ENCODE peak calls at places on chromosomes 12 and 14, in six cellular contexts. One of them, this sample, is unnamed.

GRCh38 chr12:15811192-15812127 is 22.3 kb upstream of the EPS8 start:
- DNase-seq in cardiac muscle cell: no peak
- DNase-seq in ovary: no peak
- DNase-seq in heart left ventricle: no peak
- DNase-seq in stomach: no peak
- DNase-seq in GM23338: no peak
- DNase-seq in this sample: no peak

GRCh38 chr14:87992349-87992719 is 648 bp downstream of the GALC start:
- DNase-seq in cardiac muscle cell: peak
- DNase-seq in ovary: no peak
- DNase-seq in heart left ventricle: no peak
- DNase-seq in stomach: no peak
- DNase-seq in GM23338: peak
- DNase-seq in this sample: no peak

GRCh38 chr12:61654698-61655097 is 605.5 kb upstream of the USP15 start:
- DNase-seq in cardiac muscle cell: no peak
- DNase-seq in ovary: no peak
- DNase-seq in heart left ventricle: no peak
- DNase-seq in stomach: no peak
- DNase-seq in GM23338: no peak
- DNase-seq in this sample: no peak

GRCh38 chr12:1666685-1667162 is 24.1 kb upstream of the ADIPOR2 start:
- DNase-seq in cardiac muscle cell: no peak
- DNase-seq in ovary: no peak
- DNase-seq in heart left ventricle: no peak
- DNase-seq in stomach: no peak
- DNase-seq in GM23338: no peak
- DNase-seq in this sample: no peak

GRCh38 chr12:131829795-131830334 is 1.7 kb downstream of the MMP17 start:
- DNase-seq in cardiac muscle cell: no peak
- DNase-seq in ovary: no peak
- DNase-seq in heart left ventricle: no peak
- DNase-seq in stomach: no peak
- DNase-seq in GM23338: no peak
- DNase-seq in this sample: no peak

GRCh38 chr12:116247377-116247776 is 30.1 kb downstream of the MED13L start:
- DNase-seq in cardiac muscle cell: peak
- DNase-seq in ovary: no peak
- DNase-seq in heart left ventricle: no peak
- DNase-seq in stomach: no peak
- DNase-seq in GM23338: no peak
- DNase-seq in this sample: no peak

GRCh38 chr14:31128601-31129526 is 78.7 kb downstream of the HECTD1 start:
- DNase-seq in cardiac muscle cell: no peak
- DNase-seq in ovary: no peak
- DNase-seq in heart left ventricle: no peak
- DNase-seq in stomach: no peak
- DNase-seq in GM23338: no peak
- DNase-seq in this sample: no peak

GRCh38 chr12:1928439-1929121 is 10.1 kb upstream of the CACNA2D4 start:
- DNase-seq in cardiac muscle cell: no peak
- DNase-seq in ovary: no peak
- DNase-seq in heart left ventricle: no peak
- DNase-seq in stomach: peak
- DNase-seq in GM23338: no peak
- DNase-seq in this sample: no peak

GRCh38 chr14:21069388-21070082 is 569 bp upstream of the ARHGEF40 start:
- DNase-seq in cardiac muscle cell: peak
- DNase-seq in ovary: peak
- DNase-seq in heart left ventricle: peak
- DNase-seq in stomach: no peak
- DNase-seq in GM23338: peak
- DNase-seq in this sample: no peak

GRCh38 chr12:109473006-109473405 is 4.1 kb downstream of the KCTD10 start:
- DNase-seq in cardiac muscle cell: no peak
- DNase-seq in ovary: no peak
- DNase-seq in heart left ventricle: no peak
- DNase-seq in stomach: no peak
- DNase-seq in GM23338: no peak
- DNase-seq in this sample: no peak

GRCh38 chr12:57340104-57340503 is 89.1 kb upstream of the STAC3 start:
- DNase-seq in cardiac muscle cell: peak
- DNase-seq in ovary: peak
- DNase-seq in heart left ventricle: peak
- DNase-seq in stomach: peak
- DNase-seq in GM23338: peak
- DNase-seq in this sample: no peak

GRCh38 chr12:49091056-49091835 is 3.4 kb downstream of the DHH start:
- DNase-seq in cardiac muscle cell: no peak
- DNase-seq in ovary: no peak
- DNase-seq in heart left ventricle: no peak
- DNase-seq in stomach: no peak
- DNase-seq in GM23338: peak
- DNase-seq in this sample: no peak
- H3K4me3 ChIP-seq in cardiac muscle cell: peak
- H3K4me3 ChIP-seq in ovary: no peak
- H3K4me3 ChIP-seq in heart left ventricle: no peak
- H3K4me3 ChIP-seq in stomach: peak
- H3K4me3 ChIP-seq in GM23338: peak
- H3K4me3 ChIP-seq in this sample: no peak

GRCh38 chr14:77610553-77610952 is 5.9 kb downstream of the SPTLC2 start:
- DNase-seq in cardiac muscle cell: no peak
- DNase-seq in ovary: no peak
- DNase-seq in heart left ventricle: no peak
- DNase-seq in stomach: no peak
- DNase-seq in GM23338: no peak
- DNase-seq in this sample: no peak

GRCh38 chr14:77613207-77613606 is 3.2 kb downstream of the SPTLC2 start:
- DNase-seq in cardiac muscle cell: peak
- DNase-seq in ovary: no peak
- DNase-seq in heart left ventricle: no peak
- DNase-seq in stomach: no peak
- DNase-seq in GM23338: no peak
- DNase-seq in this sample: no peak

GRCh38 chr14:77612011-77612620 is 4.3 kb downstream of the SPTLC2 start:
- DNase-seq in cardiac muscle cell: peak
- DNase-seq in ovary: no peak
- DNase-seq in heart left ventricle: no peak
- DNase-seq in stomach: no peak
- DNase-seq in GM23338: peak
- DNase-seq in this sample: no peak

GRCh38 chr14:77607741-77608302 is 8.6 kb downstream of the SPTLC2 start:
- DNase-seq in cardiac muscle cell: no peak
- DNase-seq in ovary: no peak
- DNase-seq in heart left ventricle: peak
- DNase-seq in stomach: no peak
- DNase-seq in GM23338: peak
- DNase-seq in this sample: no peak

GRCh38 chr14:77609902-77610301 is 6.5 kb downstream of the SPTLC2 start:
- DNase-seq in cardiac muscle cell: no peak
- DNase-seq in ovary: no peak
- DNase-seq in heart left ventricle: no peak
- DNase-seq in stomach: no peak
- DNase-seq in GM23338: no peak
- DNase-seq in this sample: no peak
- TF ChIP-seq CTCF in cardiac muscle cell: no peak
- TF ChIP-seq CTCF in ovary: no peak
- TF ChIP-seq CTCF in heart left ventricle: no peak
- TF ChIP-seq CTCF in stomach: no peak
- TF ChIP-seq CTCF in GM23338: no peak
- TF ChIP-seq CTCF in this sample: no peak

GRCh38 chr12:6771509-6772330 is 600 bp upstream of the LAG3 start:
- DNase-seq in cardiac muscle cell: peak
- DNase-seq in ovary: no peak
- DNase-seq in heart left ventricle: no peak
- DNase-seq in stomach: no peak
- DNase-seq in GM23338: no peak
- DNase-seq in this sample: no peak
- H3K4me3 ChIP-seq in cardiac muscle cell: no peak
- H3K4me3 ChIP-seq in ovary: peak
- H3K4me3 ChIP-seq in heart left ventricle: no peak
- H3K4me3 ChIP-seq in stomach: peak
- H3K4me3 ChIP-seq in GM23338: peak
- H3K4me3 ChIP-seq in this sample: no peak

GRCh38 chr12:76644950-76645349 is 85.4 kb upstream of the OSBPL8 start:
- DNase-seq in cardiac muscle cell: no peak
- DNase-seq in ovary: no peak
- DNase-seq in heart left ventricle: no peak
- DNase-seq in stomach: no peak
- DNase-seq in GM23338: no peak
- DNase-seq in this sample: no peak
- TF ChIP-seq CTCF in cardiac muscle cell: no peak
- TF ChIP-seq CTCF in ovary: no peak
- TF ChIP-seq CTCF in heart left ventricle: no peak
- TF ChIP-seq CTCF in stomach: no peak
- TF ChIP-seq CTCF in GM23338: no peak
- TF ChIP-seq CTCF in this sample: no peak

DNA sequence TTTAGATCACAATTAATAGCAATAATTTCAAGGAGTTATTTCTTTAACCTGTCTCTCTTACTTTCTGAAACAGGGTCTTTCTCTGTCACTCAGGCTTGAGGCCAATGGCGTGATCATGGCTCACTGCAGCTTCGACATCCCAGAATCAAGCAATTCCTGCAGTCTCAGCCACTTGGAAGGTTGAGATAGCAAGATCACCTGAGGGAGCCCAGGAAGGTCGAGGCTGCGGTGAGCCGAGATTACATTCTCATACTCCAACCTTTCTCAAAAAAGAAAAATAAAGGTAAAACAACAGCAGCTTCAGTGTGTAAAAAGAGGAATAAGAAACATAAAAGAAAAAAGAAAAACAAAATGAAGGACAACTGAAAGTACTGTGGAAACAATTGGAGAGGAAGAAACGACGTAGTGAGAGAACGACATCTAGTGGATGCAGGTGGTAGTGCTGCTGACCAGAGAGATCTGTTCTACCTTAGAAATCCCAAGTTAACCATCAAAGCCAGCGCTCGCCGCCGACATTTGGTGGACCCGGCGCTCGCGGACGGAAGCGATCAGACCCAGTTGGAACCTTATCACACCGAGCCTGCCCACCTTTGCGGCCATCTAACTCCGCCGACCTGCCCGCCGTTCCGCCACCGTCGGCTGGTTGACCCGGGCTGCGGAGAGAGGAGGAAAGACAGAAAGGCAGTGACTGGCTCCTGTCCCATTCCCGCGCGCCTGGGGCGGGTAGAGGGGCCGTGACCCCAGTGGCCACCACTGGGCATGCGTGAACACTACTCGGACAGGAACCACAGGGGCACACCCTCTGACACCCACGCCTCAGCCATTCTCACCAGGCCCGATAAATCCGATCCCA is 196.1 kb downstream of the ALG10 start:
- DNase-seq in cardiac muscle cell: peak
- DNase-seq in ovary: peak
- DNase-seq in heart left ventricle: peak
- DNase-seq in stomach: peak
- DNase-seq in GM23338: peak
- DNase-seq in this sample: peak
- H3K4me3 ChIP-seq in cardiac muscle cell: no peak
- H3K4me3 ChIP-seq in ovary: peak
- H3K4me3 ChIP-seq in heart left ventricle: peak
- H3K4me3 ChIP-seq in stomach: peak
- H3K4me3 ChIP-seq in GM23338: peak
- H3K4me3 ChIP-seq in this sample: no peak